ENCODE peak calls at places on chromosomes 4 and X, in eight cellular contexts. One of them, this sample, is unnamed.

GRCh38 chr4:186770446-186771175 is 47.0 kb upstream of the FAT1 start:
- DNase-seq in progenitor cell of endocrine pancreas: no peak
- DNase-seq in ascending aorta: no peak
- DNase-seq in HFF-Myc: no peak
- DNase-seq in astrocyte of the spinal cord: peak; percentile 48
- DNase-seq in B cell: no peak
- DNase-seq in GM10248: no peak
- DNase-seq in endodermal cell: no peak
- DNase-seq in this sample: no peak

GRCh38 chrX:140709421-140709846 is at the start of gene LINC00632:
- DNase-seq in progenitor cell of endocrine pancreas: no peak
- DNase-seq in ascending aorta: no peak
- DNase-seq in HFF-Myc: no peak
- DNase-seq in astrocyte of the spinal cord: no peak
- DNase-seq in B cell: no peak
- DNase-seq in GM10248: no peak
- DNase-seq in endodermal cell: no peak
- DNase-seq in this sample: peak; percentile 10

GRCh38 chrX:103635436-103635835 is 6.7 kb downstream of the TCEAL1 start:
- DNase-seq in progenitor cell of endocrine pancreas: no peak
- DNase-seq in ascending aorta: no peak
- DNase-seq in HFF-Myc: no peak
- DNase-seq in astrocyte of the spinal cord: no peak
- DNase-seq in B cell: no peak
- DNase-seq in GM10248: no peak
- DNase-seq in endodermal cell: no peak
- DNase-seq in this sample: no peak

GRCh38 chr4:67885727-67886126 is 1.9 kb upstream of the TMPRSS11D start:
- DNase-seq in progenitor cell of endocrine pancreas: no peak
- DNase-seq in ascending aorta: no peak
- DNase-seq in HFF-Myc: peak; percentile 70
- DNase-seq in astrocyte of the spinal cord: peak; percentile 91
- DNase-seq in B cell: no peak
- DNase-seq in GM10248: no peak
- DNase-seq in endodermal cell: no peak
- DNase-seq in this sample: no peak

GRCh38 chr4:37885496-37885895 is 5.4 kb upstream of the TBC1D1 start:
- DNase-seq in progenitor cell of endocrine pancreas: no peak
- DNase-seq in ascending aorta: peak; percentile 75
- DNase-seq in HFF-Myc: no peak
- DNase-seq in astrocyte of the spinal cord: no peak
- DNase-seq in B cell: no peak
- DNase-seq in GM10248: peak; percentile 29
- DNase-seq in endodermal cell: no peak
- DNase-seq in this sample: no peak

GRCh38 chrX:133159205-133159604 is 58.9 kb downstream of the TFDP3 start:
- DNase-seq in progenitor cell of endocrine pancreas: no peak
- DNase-seq in ascending aorta: no peak
- DNase-seq in HFF-Myc: no peak
- DNase-seq in astrocyte of the spinal cord: no peak
- DNase-seq in B cell: no peak
- DNase-seq in GM10248: no peak
- DNase-seq in endodermal cell: no peak
- DNase-seq in this sample: no peak

GRCh38 chr4:163473130-163473529 is 424 bp downstream of the TKTL2 start:
- DNase-seq in progenitor cell of endocrine pancreas: no peak
- DNase-seq in ascending aorta: no peak
- DNase-seq in HFF-Myc: no peak
- DNase-seq in astrocyte of the spinal cord: no peak
- DNase-seq in B cell: no peak
- DNase-seq in GM10248: no peak
- DNase-seq in endodermal cell: peak; percentile 48
- DNase-seq in this sample: no peak

GRCh38 chr4:47334597-47335185 is 128.8 kb downstream of the COMMD8 start:
- DNase-seq in progenitor cell of endocrine pancreas: no peak
- DNase-seq in ascending aorta: no peak
- DNase-seq in HFF-Myc: no peak
- DNase-seq in astrocyte of the spinal cord: no peak
- DNase-seq in B cell: no peak
- DNase-seq in GM10248: no peak
- DNase-seq in endodermal cell: no peak
- DNase-seq in this sample: no peak

GRCh38 chr4:5758741-5759140 is 47.7 kb downstream of the EVC start:
- DNase-seq in progenitor cell of endocrine pancreas: no peak
- DNase-seq in ascending aorta: peak; percentile 28
- DNase-seq in HFF-Myc: peak; percentile 88
- DNase-seq in astrocyte of the spinal cord: peak; percentile 93
- DNase-seq in B cell: no peak
- DNase-seq in GM10248: no peak
- DNase-seq in endodermal cell: no peak
- DNase-seq in this sample: no peak
- TF ChIP-seq CTCF in progenitor cell of endocrine pancreas: no peak
- TF ChIP-seq CTCF in ascending aorta: no peak
- TF ChIP-seq CTCF in HFF-Myc: no peak
- TF ChIP-seq CTCF in astrocyte of the spinal cord: no peak
- TF ChIP-seq CTCF in B cell: no peak
- TF ChIP-seq CTCF in GM10248: no peak
- TF ChIP-seq CTCF in endodermal cell: no peak
- TF ChIP-seq CTCF in this sample: no peak

GRCh38 chr4:119024102-119024501 is 111.5 kb upstream of the MYOZ2 start:
- DNase-seq in progenitor cell of endocrine pancreas: no peak
- DNase-seq in ascending aorta: no peak
- DNase-seq in HFF-Myc: no peak
- DNase-seq in astrocyte of the spinal cord: no peak
- DNase-seq in B cell: no peak
- DNase-seq in GM10248: no peak
- DNase-seq in endodermal cell: no peak
- DNase-seq in this sample: no peak
- TF ChIP-seq CTCF in progenitor cell of endocrine pancreas: no peak
- TF ChIP-seq CTCF in ascending aorta: no peak
- TF ChIP-seq CTCF in HFF-Myc: no peak
- TF ChIP-seq CTCF in astrocyte of the spinal cord: no peak
- TF ChIP-seq CTCF in B cell: no peak
- TF ChIP-seq CTCF in GM10248: no peak
- TF ChIP-seq CTCF in endodermal cell: no peak
- TF ChIP-seq CTCF in this sample: no peak

GRCh38 chr4:91502365-91502764 is 801.4 kb upstream of the GRID2 start:
- DNase-seq in progenitor cell of endocrine pancreas: no peak
- DNase-seq in ascending aorta: no peak
- DNase-seq in HFF-Myc: no peak
- DNase-seq in astrocyte of the spinal cord: peak; percentile 8
- DNase-seq in B cell: no peak
- DNase-seq in GM10248: no peak
- DNase-seq in endodermal cell: peak; percentile 42
- DNase-seq in this sample: no peak
- TF ChIP-seq CTCF in progenitor cell of endocrine pancreas: peak; percentile 32
- TF ChIP-seq CTCF in ascending aorta: no peak
- TF ChIP-seq CTCF in HFF-Myc: no peak
- TF ChIP-seq CTCF in astrocyte of the spinal cord: no peak
- TF ChIP-seq CTCF in B cell: no peak
- TF ChIP-seq CTCF in GM10248: no peak
- TF ChIP-seq CTCF in endodermal cell: peak; percentile 79
- TF ChIP-seq CTCF in this sample: peak; percentile 8

DNA sequence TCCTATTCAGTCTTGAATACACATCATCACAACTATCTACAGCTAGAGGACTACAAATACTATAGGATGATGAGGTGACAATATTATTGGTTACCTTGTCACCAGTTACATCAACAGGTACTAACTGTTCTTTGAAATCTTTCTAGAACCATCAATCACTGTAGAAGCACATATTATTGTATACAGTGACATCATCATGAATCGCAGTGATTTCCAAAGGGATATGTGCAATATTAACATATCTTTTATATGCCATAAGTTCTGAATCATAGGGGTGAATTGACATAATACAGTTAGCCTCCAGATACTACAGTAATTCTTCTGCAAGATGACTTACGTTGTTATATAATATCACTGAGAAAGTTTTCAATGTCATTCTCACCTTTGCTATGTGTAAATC is 105.2 kb upstream of the HPGD start:
- DNase-seq in progenitor cell of endocrine pancreas: no peak
- DNase-seq in ascending aorta: no peak
- DNase-seq in HFF-Myc: no peak
- DNase-seq in astrocyte of the spinal cord: no peak
- DNase-seq in B cell: no peak
- DNase-seq in GM10248: no peak
- DNase-seq in endodermal cell: no peak
- DNase-seq in this sample: no peak
- TF ChIP-seq CTCF in progenitor cell of endocrine pancreas: no peak
- TF ChIP-seq CTCF in ascending aorta: no peak
- TF ChIP-seq CTCF in HFF-Myc: no peak
- TF ChIP-seq CTCF in astrocyte of the spinal cord: no peak
- TF ChIP-seq CTCF in B cell: no peak
- TF ChIP-seq CTCF in GM10248: no peak
- TF ChIP-seq CTCF in endodermal cell: no peak
- TF ChIP-seq CTCF in this sample: no peak

GRCh38 chr4:165462009-165462408 is 83.2 kb downstream of the CPE start:
- DNase-seq in progenitor cell of endocrine pancreas: no peak
- DNase-seq in ascending aorta: no peak
- DNase-seq in HFF-Myc: no peak
- DNase-seq in astrocyte of the spinal cord: no peak
- DNase-seq in B cell: no peak
- DNase-seq in GM10248: no peak
- DNase-seq in endodermal cell: no peak
- DNase-seq in this sample: no peak
- TF ChIP-seq CTCF in progenitor cell of endocrine pancreas: peak; percentile 7
- TF ChIP-seq CTCF in ascending aorta: no peak
- TF ChIP-seq CTCF in HFF-Myc: no peak
- TF ChIP-seq CTCF in astrocyte of the spinal cord: peak; percentile 12
- TF ChIP-seq CTCF in B cell: no peak
- TF ChIP-seq CTCF in GM10248: no peak
- TF ChIP-seq CTCF in endodermal cell: peak; percentile 36
- TF ChIP-seq CTCF in this sample: no peak

DNA sequence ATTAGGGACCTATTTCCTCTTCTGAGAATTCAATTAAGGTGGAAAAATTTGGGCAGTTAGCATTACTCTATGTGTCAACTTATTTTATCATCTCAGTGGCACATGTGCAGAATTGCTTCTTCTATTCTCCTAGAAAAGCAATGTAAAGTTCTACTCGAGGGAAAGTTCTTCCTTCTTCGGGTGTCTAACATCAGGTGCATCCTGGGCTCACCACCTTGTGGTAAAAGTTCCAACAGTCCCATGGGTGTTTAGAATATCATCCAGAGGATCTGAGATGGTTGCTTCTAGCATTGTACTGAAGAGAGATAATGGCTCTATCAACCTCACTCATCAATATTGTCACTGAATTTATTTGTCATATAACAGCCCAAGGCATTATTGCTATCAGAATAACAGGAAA is 969.7 kb downstream of the PDHA2 start:
- DNase-seq in progenitor cell of endocrine pancreas: no peak
- DNase-seq in ascending aorta: no peak
- DNase-seq in HFF-Myc: no peak
- DNase-seq in astrocyte of the spinal cord: no peak
- DNase-seq in B cell: no peak
- DNase-seq in GM10248: no peak
- DNase-seq in endodermal cell: no peak
- DNase-seq in this sample: no peak
- TF ChIP-seq CTCF in progenitor cell of endocrine pancreas: no peak
- TF ChIP-seq CTCF in ascending aorta: no peak
- TF ChIP-seq CTCF in HFF-Myc: no peak
- TF ChIP-seq CTCF in astrocyte of the spinal cord: no peak
- TF ChIP-seq CTCF in B cell: no peak
- TF ChIP-seq CTCF in GM10248: no peak
- TF ChIP-seq CTCF in endodermal cell: no peak
- TF ChIP-seq CTCF in this sample: no peak